ENCODE peak calls at places on chromosomes 12 and 14, in seven cellular contexts. M is esophagus squamous epithelium; J is left ventricle myocardium inferior; X is fibroblast of lung; U is CD8-positive, alpha-beta T cell; T is CD4-positive, alpha-beta T cell; H is WTC11. Q is an unnamed sample.

GRCh38 chr12:65881348-65881961 is 57.2 kb downstream of the HMGA2 start:
- DNase-seq in M (no peak), J (peak; percentile 24), X (peak; percentile 63), U (no peak), T (no peak), H (peak; percentile 38), Q (peak; percentile 78)

GRCh38 chr14:105145381-105146180 is 23.0 kb downstream of the JAG2 start:
- DNase-seq in M (no peak), J (no peak), X (no peak), U (no peak), T (no peak), H (peak; percentile 7), Q (no peak)

GRCh38 chr14:73785834-73786631 is 65.6 kb upstream of the PTGR2 start:
- DNase-seq in M (no peak), J (peak; percentile 70), X (peak; percentile 86), U (peak; percentile 54), T (peak; percentile 51), H (peak; percentile 50), Q (peak; percentile 89)

GRCh38 chr14:92696356-92696755 is 52.1 kb downstream of the LGMN start:
- DNase-seq in M (no peak), J (no peak), X (no peak), U (no peak), T (no peak), H (no peak), Q (no peak)

GRCh38 chr12:108495054-108495453 is 20.0 kb upstream of the FICD start:
- DNase-seq in M (no peak), J (no peak), X (no peak), U (no peak), T (no peak), H (peak; percentile 67), Q (no peak)

GRCh38 chr12:63066136-63066535 is 84.9 kb downstream of the AVPR1A start:
- DNase-seq in M (no peak), J (no peak), X (no peak), U (no peak), T (no peak), H (no peak), Q (no peak)

GRCh38 chr14:97315790-97316189 is 518.6 kb downstream of the VRK1 start:
- DNase-seq in M (no peak), J (no peak), X (no peak), U (no peak), T (no peak), H (no peak), Q (no peak)

GRCh38 chr14:100674897-100675618 is 51.6 kb upstream of the DLK1 start:
- DNase-seq in M (no peak), J (no peak), X (no peak), U (no peak), T (no peak), H (no peak), Q (no peak)

GRCh38 chr14:56716705-56717104 is 93.6 kb downstream of the OTX2 start:
- DNase-seq in M (no peak), J (no peak), X (no peak), U (no peak), T (no peak), H (no peak), Q (no peak)

GRCh38 chr12:30847259-30847658 is 79.3 kb upstream of the TSPAN11 start:
- DNase-seq in M (no peak), J (no peak), X (peak; percentile 58), U (no peak), T (no peak), H (no peak), Q (peak; percentile 35)

GRCh38 chr14:34170891-34171290 is 220.0 kb upstream of the EGLN3 start:
- DNase-seq in M (no peak), J (no peak), X (no peak), U (no peak), T (no peak), H (no peak), Q (no peak)

GRCh38 chr12:45309826-45310626 is 94.1 kb downstream of the ANO6 start:
- DNase-seq in M (no peak), J (no peak), X (peak; percentile 80), U (no peak), T (no peak), H (no peak), Q (no peak)

GRCh38 chr14:75010472-75010871 is 7.8 kb downstream of the EIF2B2 start:
- DNase-seq in M (no peak), J (no peak), X (no peak), U (no peak), T (no peak), H (no peak), Q (peak; percentile 50)

GRCh38 chr12:130043685-130044421 is 118.4 kb upstream of the FZD10 start:
- DNase-seq in M (no peak), J (no peak), X (no peak), U (no peak), T (no peak), H (no peak), Q (no peak)

GRCh38 chr12:106301611-106302321 is 767 bp upstream of the TCP11L2 start:
- DNase-seq in M (peak; percentile 27), J (peak; percentile 37), X (peak; percentile 50), U (peak; percentile 59), T (peak; percentile 69), H (peak; percentile 35), Q (no peak)

GRCh38 chr14:74663884-74664283 is 49.0 kb downstream of the AREL1 start:
- DNase-seq in M (no peak), J (peak; percentile 57), X (no peak), U (no peak), T (no peak), H (no peak), Q (no peak)

GRCh38 chr12:674272-674781 is 11.1 kb upstream of the NINJ2 start:
- DNase-seq in M (no peak), J (no peak), X (no peak), U (peak; percentile 21), T (peak; percentile 51), H (no peak), Q (no peak)

GRCh38 chr12:122203301-122203967 is at the start of gene B3GNT4:
- DNase-seq in M (no peak), J (peak; percentile 51), X (peak; percentile 47), U (peak; percentile 64), T (peak; percentile 50), H (peak; percentile 73), Q (no peak)

GRCh38 chr14:33364536-33364935 is 425.9 kb downstream of the NPAS3 start:
- DNase-seq in M (no peak), J (no peak), X (no peak), U (no peak), T (no peak), H (no peak), Q (no peak)

GRCh38 chr14:93094121-93094918 is 21.4 kb downstream of the ITPK1 start:
- DNase-seq in M (no peak), J (no peak), X (no peak), U (no peak), T (no peak), H (no peak), Q (no peak)

GRCh38 chr14:69288001-69288771 is 28.2 kb downstream of the GALNT16 start:
- DNase-seq in M (no peak), J (peak; percentile 37), X (peak; percentile 75), U (no peak), T (no peak), H (no peak), Q (peak; percentile 75)

GRCh38 chr12:98741615-98742265 is 96.7 kb downstream of the APAF1 start:
- DNase-seq in M (no peak), J (no peak), X (no peak), U (no peak), T (no peak), H (no peak), Q (no peak)

GRCh38 chr12:111758120-111758561 is 8.6 kb upstream of the ALDH2 start:
- DNase-seq in M (no peak), J (peak; percentile 71), X (no peak), U (no peak), T (no peak), H (peak; percentile 41), Q (no peak)

GRCh38 chr14:73455294-73455693 is 3.1 kb downstream of the NUMB start:
- DNase-seq in M (no peak), J (no peak), X (no peak), U (no peak), T (no peak), H (no peak), Q (no peak)

GRCh38 chr12:123058980-123059379 is 78.5 kb downstream of the ARL6IP4 start:
- DNase-seq in M (no peak), J (no peak), X (peak; percentile 43), U (no peak), T (no peak), H (no peak), Q (no peak)

GRCh38 chr12:120013659-120014380 is 24.8 kb downstream of the BICDL1 start:
- DNase-seq in M (no peak), J (no peak), X (no peak), U (no peak), T (peak; percentile 43), H (no peak), Q (no peak)
- TF ChIP-seq CTCF in M (no peak), J (no peak), X (no peak), U (no peak), T (no peak), H (no peak), Q (no peak)

GRCh38 chr14:90191585-90191984 is 64.8 kb upstream of the PSMC1 start:
- DNase-seq in M (no peak), J (no peak), X (no peak), U (no peak), T (no peak), H (no peak), Q (no peak)
- TF ChIP-seq CTCF in M (no peak), J (no peak), X (no peak), U (no peak), T (no peak), H (no peak), Q (no peak)

DNA sequence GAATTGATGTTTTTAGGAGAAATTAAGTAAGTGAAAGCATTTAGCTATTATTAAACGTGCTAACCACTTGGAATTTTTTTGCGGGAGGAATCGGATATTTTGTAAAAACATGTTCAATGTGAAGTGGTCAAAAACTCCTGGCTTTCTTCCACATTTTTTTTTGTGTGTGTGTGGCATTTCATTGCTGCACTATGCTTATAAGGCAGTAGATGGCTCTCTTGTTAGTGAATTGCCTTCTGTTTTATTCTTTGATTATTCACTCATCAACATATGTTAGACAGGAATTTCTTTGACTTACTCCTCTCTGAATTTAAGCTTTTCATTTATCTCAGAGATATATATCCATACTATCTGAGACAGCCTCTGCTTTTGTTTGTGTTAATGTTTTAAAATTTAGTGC is 71.3 kb downstream of the DERA start:
- DNase-seq in M (no peak), J (no peak), X (peak; percentile 61), U (no peak), T (no peak), H (no peak), Q (no peak)
- TF ChIP-seq CTCF in M (no peak), J (peak; percentile 57), X (peak; percentile 75), U (no peak), T (no peak), H (no peak), Q (peak; percentile 70)

DNA sequence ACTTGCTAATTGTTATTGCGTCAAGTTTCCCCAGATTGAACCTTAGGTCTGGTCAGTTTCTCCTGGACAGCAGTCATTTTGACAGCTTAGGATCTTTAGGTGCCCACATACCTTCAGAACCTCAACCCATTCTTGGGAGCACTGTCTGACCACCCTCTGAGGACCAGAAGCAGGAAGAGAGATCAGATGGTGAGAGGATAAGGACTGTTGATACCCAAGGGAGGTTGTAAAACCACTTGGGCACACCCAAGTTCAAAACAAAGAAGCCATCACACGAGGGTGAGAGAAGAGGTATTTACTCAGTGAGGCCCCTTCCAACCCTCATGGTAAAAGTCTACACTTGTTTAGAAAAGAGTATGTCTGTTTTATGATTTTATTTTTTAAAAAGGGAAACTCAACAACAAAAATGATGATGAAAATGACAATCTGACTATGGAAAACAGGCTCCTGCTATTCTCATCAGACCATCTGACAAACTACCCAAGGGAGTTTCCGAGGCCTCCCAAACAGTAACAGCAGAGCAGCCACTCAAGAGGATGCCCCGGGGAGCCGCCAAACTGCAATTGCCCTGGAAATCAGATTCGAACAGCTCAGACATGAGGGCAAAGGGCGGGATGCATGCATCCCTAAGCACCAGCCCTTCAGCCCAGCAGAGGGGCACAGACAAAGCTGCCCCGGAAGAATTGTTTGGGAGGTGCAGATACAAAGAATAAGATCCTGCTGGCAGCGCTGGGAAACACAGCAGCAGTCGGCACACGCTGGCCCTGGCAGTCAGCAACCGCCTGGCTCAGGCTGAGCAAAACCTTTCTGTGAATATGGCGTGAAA is 162.6 kb upstream of the PLEKHG7 start:
- DNase-seq in M (no peak), J (peak; percentile 27), X (no peak), U (no peak), T (no peak), H (peak; percentile 14), Q (no peak)
- TF ChIP-seq CTCF in M (no peak), J (peak; percentile 43), X (no peak), U (no peak), T (no peak), H (no peak), Q (no peak)

Q was measured in AG09319.